ENCODE peak calls at places on chromosomes 12 and 14, in seven cellular contexts. D is T-cell, E is astrocyte of the hippocampus, G is C1 segment of cervical spinal cord, Q is psoas muscle, Y is mesothelial cell of epicardium, T is fibroblast of pulmonary artery. Z is an unnamed sample.

GRCh38 chr12:124440841-124441381 is 126.5 kb downstream of the NCOR2 start:
- DNase-seq in D (no peak), E (no peak), G (no peak), Q (no peak), Y (no peak), T (peak), Z (no peak)

GRCh38 chr12:119842380-119842779 is 34.7 kb downstream of the CIT start:
- DNase-seq in D (no peak), E (no peak), G (no peak), Q (no peak), Y (no peak), T (no peak), Z (no peak)

GRCh38 chr12:115572440-115572839 is 705.1 kb downstream of the MED13L start:
- DNase-seq in D (no peak), E (no peak), G (no peak), Q (no peak), Y (no peak), T (peak), Z (no peak)

GRCh38 chr14:92470215-92470614 is 43.4 kb upstream of the RIN3 start:
- DNase-seq in D (no peak), E (peak), G (no peak), Q (no peak), Y (peak), T (no peak), Z (no peak)

GRCh38 chr12:124715121-124715990 is 147.9 kb upstream of the NCOR2 start:
- DNase-seq in D (no peak), E (peak), G (no peak), Q (peak), Y (no peak), T (no peak), Z (no peak)

GRCh38 chr12:34396861-34397590 is 374.7 kb downstream of the ALG10 start:
- DNase-seq in D (no peak), E (no peak), G (no peak), Q (peak), Y (peak), T (no peak), Z (no peak)

GRCh38 chr12:22299294-22299912 is 35.1 kb downstream of the ST8SIA1 start:
- DNase-seq in D (no peak), E (no peak), G (no peak), Q (no peak), Y (no peak), T (no peak), Z (peak)

GRCh38 chr12:71426648-71427047 is 12.9 kb upstream of the LGR5 start:
- DNase-seq in D (no peak), E (no peak), G (no peak), Q (no peak), Y (no peak), T (peak), Z (no peak)

GRCh38 chr12:101238806-101239329 is 28.8 kb upstream of the SLC5A8 start:
- DNase-seq in D (no peak), E (no peak), G (no peak), Q (no peak), Y (no peak), T (no peak), Z (no peak)

GRCh38 chr14:105338392-105338791 is 23.8 kb downstream of the PACS2 start:
- DNase-seq in D (no peak), E (no peak), G (no peak), Q (no peak), Y (no peak), T (no peak), Z (no peak)

GRCh38 chr12:95736631-95737030 is 53.9 kb downstream of the NTN4 start:
- DNase-seq in D (no peak), E (peak), G (no peak), Q (no peak), Y (no peak), T (no peak), Z (no peak)

GRCh38 chr12:121124402-121125109 is 8.1 kb upstream of the P2RX7 start:
- DNase-seq in D (no peak), E (peak), G (no peak), Q (no peak), Y (no peak), T (peak), Z (peak)

GRCh38 chr12:52980773-52981423 is 25.4 kb upstream of the EIF4B start:
- DNase-seq in D (peak), E (peak), G (peak), Q (peak), Y (peak), T (peak), Z (peak)

GRCh38 chr14:56630707-56631106 is 51.1 kb downstream of the TMEM260 start:
- DNase-seq in D (no peak), E (peak), G (no peak), Q (no peak), Y (no peak), T (peak), Z (no peak)

GRCh38 chr14:68672609-68673285 is 120.1 kb downstream of the ZFP36L1 start:
- DNase-seq in D (no peak), E (no peak), G (no peak), Q (no peak), Y (no peak), T (no peak), Z (no peak)

GRCh38 chr12:87413784-87414183 is 615.4 kb downstream of the C12orf50 start:
- DNase-seq in D (no peak), E (peak), G (no peak), Q (no peak), Y (no peak), T (peak), Z (no peak)

GRCh38 chr12:89454080-89454848 is 70.3 kb downstream of the GALNT4 start:
- DNase-seq in D (no peak), E (no peak), G (no peak), Q (no peak), Y (no peak), T (peak), Z (no peak)

GRCh38 chr12:42979746-42980145 is 390.2 kb upstream of the PRICKLE1 start:
- DNase-seq in D (no peak), E (no peak), G (no peak), Q (no peak), Y (no peak), T (no peak), Z (no peak)

GRCh38 chr12:66776974-66777373 is 98.1 kb upstream of the GRIP1 start:
- DNase-seq in D (peak), E (no peak), G (no peak), Q (no peak), Y (no peak), T (no peak), Z (no peak)

GRCh38 chr12:1880876-1881275 is 37.6 kb downstream of the CACNA2D4 start:
- DNase-seq in D (no peak), E (no peak), G (no peak), Q (no peak), Y (no peak), T (no peak), Z (no peak)

GRCh38 chr14:26323781-26324363 is 274.0 kb downstream of the NOVA1 start:
- DNase-seq in D (no peak), E (no peak), G (no peak), Q (no peak), Y (no peak), T (no peak), Z (no peak)

GRCh38 chr12:19778111-19778688 is 338.9 kb downstream of the AEBP2 start:
- DNase-seq in D (no peak), E (peak), G (no peak), Q (no peak), Y (no peak), T (peak), Z (no peak)

GRCh38 chr12:111202237-111202592 is 166.7 kb downstream of the PHETA1 start:
- DNase-seq in D (no peak), E (no peak), G (no peak), Q (no peak), Y (no peak), T (no peak), Z (no peak)

GRCh38 chr14:53450871-53451270 is 297.7 kb upstream of the DDHD1 start:
- DNase-seq in D (no peak), E (peak), G (no peak), Q (no peak), Y (no peak), T (peak), Z (no peak)